ENCODE peak calls at places on chromosomes 6 and 20, in five cellular contexts. One of them, this sample, is unnamed.

GRCh38 chr6:14640631-14641030 is 523.1 kb downstream of the CD83 start:
- DNase-seq in cardiac muscle cell: no peak
- DNase-seq in upper lobe of right lung: no peak
- DNase-seq in suprapubic skin: no peak
- DNase-seq in foreskin fibroblast: no peak
- DNase-seq in this sample: no peak

GRCh38 chr20:18377896-18378481 is 88.8 kb downstream of the DZANK1 start:
- DNase-seq in cardiac muscle cell: no peak
- DNase-seq in upper lobe of right lung: no peak
- DNase-seq in suprapubic skin: no peak
- DNase-seq in foreskin fibroblast: no peak
- DNase-seq in this sample: no peak

GRCh38 chr6:67393356-67393755 is 1241.7 kb upstream of the ADGRB3 start:
- DNase-seq in cardiac muscle cell: no peak
- DNase-seq in upper lobe of right lung: no peak
- DNase-seq in suprapubic skin: no peak
- DNase-seq in foreskin fibroblast: no peak
- DNase-seq in this sample: no peak

GRCh38 chr6:52420668-52421358 is 671 bp downstream of the EFHC1 start:
- DNase-seq in cardiac muscle cell: peak; percentile 42
- DNase-seq in upper lobe of right lung: no peak
- DNase-seq in suprapubic skin: no peak
- DNase-seq in foreskin fibroblast: peak; percentile 45
- DNase-seq in this sample: peak; percentile 23

GRCh38 chr6:2763345-2763841 is 1.8 kb upstream of the WRNIP1 start:
- DNase-seq in cardiac muscle cell: peak; percentile 36
- DNase-seq in upper lobe of right lung: peak; percentile 76
- DNase-seq in suprapubic skin: peak; percentile 75
- DNase-seq in foreskin fibroblast: no peak
- DNase-seq in this sample: no peak

GRCh38 chr6:144119376-144119775 is 24.0 kb upstream of the SF3B5 start:
- DNase-seq in cardiac muscle cell: no peak
- DNase-seq in upper lobe of right lung: no peak
- DNase-seq in suprapubic skin: no peak
- DNase-seq in foreskin fibroblast: no peak
- DNase-seq in this sample: no peak

GRCh38 chr6:37432590-37432915 is 468 bp upstream of the CMTR1 start:
- DNase-seq in cardiac muscle cell: no peak
- DNase-seq in upper lobe of right lung: no peak
- DNase-seq in suprapubic skin: no peak
- DNase-seq in foreskin fibroblast: no peak
- DNase-seq in this sample: no peak

GRCh38 chr6:90039911-90040310 is 145.6 kb downstream of the GJA10 start:
- DNase-seq in cardiac muscle cell: no peak
- DNase-seq in upper lobe of right lung: no peak
- DNase-seq in suprapubic skin: no peak
- DNase-seq in foreskin fibroblast: no peak
- DNase-seq in this sample: no peak

GRCh38 chr20:47088339-47088738 is 193.7 kb downstream of the EYA2 start:
- DNase-seq in cardiac muscle cell: no peak
- DNase-seq in upper lobe of right lung: no peak
- DNase-seq in suprapubic skin: no peak
- DNase-seq in foreskin fibroblast: no peak
- DNase-seq in this sample: no peak

GRCh38 chr6:31763617-31763940 is 1.1 kb downstream of the SAPCD1 start:
- DNase-seq in cardiac muscle cell: peak; percentile 48
- DNase-seq in upper lobe of right lung: no peak
- DNase-seq in suprapubic skin: no peak
- DNase-seq in foreskin fibroblast: peak; percentile 84
- DNase-seq in this sample: no peak

GRCh38 chr6:110352603-110353303 is 5.4 kb downstream of the METTL24 start:
- DNase-seq in cardiac muscle cell: peak; percentile 61
- DNase-seq in upper lobe of right lung: no peak
- DNase-seq in suprapubic skin: no peak
- DNase-seq in foreskin fibroblast: no peak
- DNase-seq in this sample: no peak

GRCh38 chr20:12166053-12166717 is 248.5 kb downstream of the BTBD3 start:
- DNase-seq in cardiac muscle cell: peak; percentile 99
- DNase-seq in upper lobe of right lung: no peak
- DNase-seq in suprapubic skin: no peak
- DNase-seq in foreskin fibroblast: peak; percentile 96
- DNase-seq in this sample: no peak

GRCh38 chr6:9204171-9204570 is 768.8 kb upstream of the SLC35B3 start:
- DNase-seq in cardiac muscle cell: peak; percentile 18
- DNase-seq in upper lobe of right lung: no peak
- DNase-seq in suprapubic skin: no peak
- DNase-seq in foreskin fibroblast: peak; percentile 95
- DNase-seq in this sample: no peak

GRCh38 chr20:12113468-12114371 is 196.0 kb downstream of the BTBD3 start:
- DNase-seq in cardiac muscle cell: peak; percentile 92
- DNase-seq in upper lobe of right lung: no peak
- DNase-seq in suprapubic skin: no peak
- DNase-seq in foreskin fibroblast: peak; percentile 70
- DNase-seq in this sample: no peak

GRCh38 chr6:35716798-35717197 is 20.0 kb upstream of the ARMC12 start:
- DNase-seq in cardiac muscle cell: no peak
- DNase-seq in upper lobe of right lung: peak; percentile 23
- DNase-seq in suprapubic skin: peak; percentile 36
- DNase-seq in foreskin fibroblast: no peak
- DNase-seq in this sample: no peak

GRCh38 chr6:17004269-17004668 is 97.6 kb upstream of the STMND1 start:
- DNase-seq in cardiac muscle cell: peak; percentile 24
- DNase-seq in upper lobe of right lung: no peak
- DNase-seq in suprapubic skin: no peak
- DNase-seq in foreskin fibroblast: no peak
- DNase-seq in this sample: no peak

GRCh38 chr6:17001188-17001587 is 100.7 kb upstream of the STMND1 start:
- DNase-seq in cardiac muscle cell: no peak
- DNase-seq in upper lobe of right lung: no peak
- DNase-seq in suprapubic skin: no peak
- DNase-seq in foreskin fibroblast: peak; percentile 66
- DNase-seq in this sample: no peak

GRCh38 chr6:16999486-17000436 is 102.1 kb upstream of the STMND1 start:
- DNase-seq in cardiac muscle cell: peak; percentile 76
- DNase-seq in upper lobe of right lung: no peak
- DNase-seq in suprapubic skin: no peak
- DNase-seq in foreskin fibroblast: peak; percentile 90
- DNase-seq in this sample: no peak

GRCh38 chr6:17007749-17008148 is 94.1 kb upstream of the STMND1 start:
- DNase-seq in cardiac muscle cell: no peak
- DNase-seq in upper lobe of right lung: no peak
- DNase-seq in suprapubic skin: no peak
- DNase-seq in foreskin fibroblast: no peak
- DNase-seq in this sample: no peak

DNA sequence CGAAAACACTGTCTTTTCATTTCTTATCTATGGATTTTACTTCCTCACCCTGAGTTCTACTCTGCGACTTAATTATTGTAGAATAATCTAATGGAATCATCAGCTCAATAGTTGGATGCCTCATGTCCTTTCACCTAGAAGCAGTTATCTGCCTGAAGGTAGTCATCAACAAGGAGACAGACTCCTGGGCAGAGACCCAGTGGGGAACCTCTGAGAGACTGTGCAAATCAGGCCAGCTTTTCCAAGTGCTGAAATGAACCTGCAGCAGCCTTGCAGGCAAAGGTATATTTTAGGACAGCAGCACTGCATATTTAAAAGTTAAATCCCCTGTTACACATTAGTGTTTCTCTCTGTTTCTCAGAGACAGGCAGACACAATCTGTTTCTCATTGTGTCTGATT is 99.7 kb upstream of the STMND1 start:
- DNase-seq in cardiac muscle cell: no peak
- DNase-seq in upper lobe of right lung: no peak
- DNase-seq in suprapubic skin: no peak
- DNase-seq in foreskin fibroblast: no peak
- DNase-seq in this sample: no peak
- TF ChIP-seq CTCF in cardiac muscle cell: no peak
- TF ChIP-seq CTCF in upper lobe of right lung: no peak
- TF ChIP-seq CTCF in suprapubic skin: no peak
- TF ChIP-seq CTCF in foreskin fibroblast: no peak
- TF ChIP-seq CTCF in this sample: no peak

DNA sequence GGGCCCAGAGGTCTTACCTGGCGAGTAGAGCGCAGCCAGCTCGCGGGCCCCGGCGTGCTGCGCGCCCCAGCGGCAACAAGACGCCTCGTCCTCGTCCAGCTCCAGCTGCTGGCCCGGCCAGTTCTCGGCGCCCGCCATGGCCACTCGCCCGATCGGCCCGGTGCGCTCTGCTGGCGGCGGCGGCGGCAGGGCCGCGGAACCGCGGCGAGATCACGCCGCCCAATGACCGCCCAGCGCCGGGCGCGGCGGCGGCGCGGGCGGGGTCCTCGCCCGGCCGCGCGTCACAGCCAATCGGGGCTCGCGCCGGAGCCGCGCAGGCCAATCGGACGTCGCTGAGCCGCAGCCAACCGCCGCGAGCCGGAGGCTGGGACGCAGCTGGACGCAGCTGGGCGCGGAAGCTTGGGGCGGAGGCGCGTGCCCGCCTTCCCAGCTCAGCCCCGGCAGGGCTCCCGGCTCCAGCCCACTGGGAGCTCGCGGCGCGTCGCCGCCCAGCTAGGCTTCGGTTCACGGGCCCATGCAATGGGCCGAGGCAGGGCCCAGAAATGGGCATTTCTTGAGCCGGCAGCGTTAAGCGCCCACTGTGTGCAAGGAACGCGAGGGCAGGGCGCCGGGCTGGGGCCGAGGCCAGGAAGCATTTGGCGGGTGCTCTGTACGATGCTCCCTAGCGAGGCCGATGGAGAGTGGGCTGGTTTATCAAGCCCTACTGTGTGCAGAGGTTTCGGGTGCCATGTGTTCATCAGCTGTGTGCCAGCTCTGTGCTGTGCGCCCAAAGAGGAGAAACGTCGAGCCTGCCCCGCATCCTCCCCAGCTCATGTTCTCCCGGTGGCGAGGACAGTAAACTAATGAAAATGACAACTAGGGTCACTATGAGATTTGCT is at the start of gene PEDS1:
- DNase-seq in cardiac muscle cell: peak; percentile 95
- DNase-seq in upper lobe of right lung: peak; percentile 97
- DNase-seq in suprapubic skin: peak; percentile 90
- DNase-seq in foreskin fibroblast: peak; percentile 98
- DNase-seq in this sample: peak; percentile 79
- TF ChIP-seq CTCF in cardiac muscle cell: no peak
- TF ChIP-seq CTCF in upper lobe of right lung: no peak
- TF ChIP-seq CTCF in suprapubic skin: no peak
- TF ChIP-seq CTCF in foreskin fibroblast: no peak
- TF ChIP-seq CTCF in this sample: no peak

DNA sequence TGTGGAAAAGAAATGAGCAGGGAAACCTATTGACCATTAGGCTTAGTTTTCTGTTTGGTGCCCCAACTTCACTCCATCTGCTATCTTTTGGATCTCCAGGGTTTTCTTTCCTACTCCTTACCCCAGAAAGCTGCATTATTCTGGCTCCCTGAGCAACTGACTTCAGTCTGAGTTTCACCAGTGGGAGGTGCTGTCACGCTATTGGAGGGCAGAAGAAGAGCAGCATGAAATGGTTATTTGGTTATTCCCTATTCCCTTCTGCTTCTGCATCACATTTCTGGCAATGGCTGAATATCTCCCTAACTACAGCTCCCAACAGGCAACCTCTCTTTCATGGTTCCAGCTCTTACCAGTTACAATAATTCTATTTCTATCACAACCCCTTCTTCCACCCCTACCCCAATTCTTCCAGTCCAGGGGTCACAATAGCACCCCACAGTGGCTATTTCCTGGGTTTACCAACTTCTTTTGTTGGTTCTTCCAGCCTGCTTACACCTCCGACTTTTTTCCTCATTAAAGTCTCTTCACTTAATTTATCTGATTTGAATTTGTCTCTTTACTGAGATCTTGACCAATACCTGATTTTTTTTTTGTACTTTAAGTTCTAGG is 311.5 kb downstream of the PLCB1 start:
- DNase-seq in cardiac muscle cell: no peak
- DNase-seq in upper lobe of right lung: no peak
- DNase-seq in suprapubic skin: no peak
- DNase-seq in foreskin fibroblast: no peak
- DNase-seq in this sample: no peak
- TF ChIP-seq CTCF in cardiac muscle cell: no peak
- TF ChIP-seq CTCF in upper lobe of right lung: peak; percentile 7
- TF ChIP-seq CTCF in suprapubic skin: no peak
- TF ChIP-seq CTCF in foreskin fibroblast: no peak
- TF ChIP-seq CTCF in this sample: no peak

GRCh38 chr6:5765141-5765760 is 241.5 kb downstream of the NRN1 start:
- DNase-seq in cardiac muscle cell: no peak
- DNase-seq in upper lobe of right lung: no peak
- DNase-seq in suprapubic skin: no peak
- DNase-seq in foreskin fibroblast: no peak
- DNase-seq in this sample: no peak
- TF ChIP-seq CTCF in cardiac muscle cell: no peak
- TF ChIP-seq CTCF in upper lobe of right lung: no peak
- TF ChIP-seq CTCF in suprapubic skin: no peak
- TF ChIP-seq CTCF in foreskin fibroblast: no peak
- TF ChIP-seq CTCF in this sample: no peak

GRCh38 chr20:16666272-16666671 is 63.6 kb upstream of the SNRPB2 start:
- DNase-seq in cardiac muscle cell: no peak
- DNase-seq in upper lobe of right lung: no peak
- DNase-seq in suprapubic skin: no peak
- DNase-seq in foreskin fibroblast: no peak
- DNase-seq in this sample: no peak
- TF ChIP-seq CTCF in cardiac muscle cell: no peak
- TF ChIP-seq CTCF in upper lobe of right lung: no peak
- TF ChIP-seq CTCF in suprapubic skin: no peak
- TF ChIP-seq CTCF in foreskin fibroblast: no peak
- TF ChIP-seq CTCF in this sample: peak; percentile 48